ENCODE peak calls at places on chromosomes 4 and X, in four cellular contexts. One of them, this sample, is unnamed.

GRCh38 chrX:84487365-84488353 is 14.6 kb downstream of the HDX start:
- DNase-seq in HepG2: no peak
- DNase-seq in K562: no peak
- DNase-seq in WTC11: no peak
- DNase-seq in this sample: peak; percentile 19

GRCh38 chrX:18885317-18886004 is 98.5 kb downstream of the PHKA2 start:
- DNase-seq in HepG2: no peak
- DNase-seq in K562: no peak
- DNase-seq in WTC11: no peak
- DNase-seq in this sample: peak; percentile 8

GRCh38 chr4:63049726-63050125 is 1359.5 kb downstream of the TECRL start:
- DNase-seq in HepG2: no peak
- DNase-seq in K562: no peak
- DNase-seq in WTC11: no peak
- DNase-seq in this sample: no peak

GRCh38 chr4:182085051-182085480 is 158.1 kb upstream of the TENM3 start:
- DNase-seq in HepG2: no peak
- DNase-seq in K562: no peak
- DNase-seq in WTC11: no peak
- DNase-seq in this sample: no peak

GRCh38 chr4:40199179-40199670 is 2.4 kb downstream of the RHOH start:
- DNase-seq in WTC11: no peak
- DNase-seq in HepG2: no peak
- DNase-seq in K562: no peak
- DNase-seq in this sample: no peak

GRCh38 chr4:5033266-5033945 is 14.1 kb upstream of the CYTL1 start:
- DNase-seq in HepG2: no peak
- DNase-seq in K562: no peak
- DNase-seq in WTC11: no peak
- DNase-seq in this sample: no peak

GRCh38 chrX:30308263-30309138 is 689 bp downstream of the NR0B1 start:
- DNase-seq in WTC11: peak; percentile 42
- DNase-seq in HepG2: no peak
- DNase-seq in K562: no peak
- DNase-seq in this sample: no peak

GRCh38 chrX:153763298-153763932 is 634 bp upstream of the PLXNB3 start:
- DNase-seq in WTC11: no peak
- DNase-seq in HepG2: peak; percentile 45
- DNase-seq in K562: no peak
- DNase-seq in this sample: no peak

GRCh38 chrX:1535241-1536041 is 1.5 kb downstream of the P2RY8 start:
- DNase-seq in HepG2: no peak
- DNase-seq in WTC11: no peak
- DNase-seq in K562: no peak
- DNase-seq in this sample: peak; percentile 62

GRCh38 chrX:56733459-56734046 is 4.5 kb downstream of the NBDY start:
- DNase-seq in WTC11: peak; percentile 39
- DNase-seq in K562: peak; percentile 15
- DNase-seq in HepG2: peak; percentile 17
- DNase-seq in this sample: no peak

GRCh38 chr4:163866728-163867313 is 372.3 kb downstream of the TMA16 start:
- DNase-seq in K562: no peak
- DNase-seq in WTC11: no peak
- DNase-seq in HepG2: no peak
- DNase-seq in this sample: no peak

GRCh38 chr4:160848901-160849735 is 1314.7 kb downstream of the FSTL5 start:
- DNase-seq in HepG2: no peak
- DNase-seq in K562: no peak
- DNase-seq in WTC11: no peak
- DNase-seq in this sample: no peak

GRCh38 chr4:41590591-41590990 is 52.6 kb downstream of the LIMCH1 start:
- DNase-seq in HepG2: no peak
- DNase-seq in K562: no peak
- DNase-seq in WTC11: no peak
- DNase-seq in this sample: no peak
- TF ChIP-seq CBFB in HepG2: no peak
- TF ChIP-seq CBFB in K562: no peak
- TF ChIP-seq CBFB in WTC11: no peak
- TF ChIP-seq CBFB in this sample: no peak

GRCh38 chrX:71282514-71283408 is 674 bp upstream of the NONO start:
- DNase-seq in HepG2: peak; percentile 29
- DNase-seq in K562: no peak
- DNase-seq in WTC11: no peak
- DNase-seq in this sample: no peak
- TF ChIP-seq TCF7 in HepG2: no peak
- TF ChIP-seq TCF7 in K562: no peak
- TF ChIP-seq TCF7 in WTC11: no peak
- TF ChIP-seq TCF7 in this sample: no peak

DNA sequence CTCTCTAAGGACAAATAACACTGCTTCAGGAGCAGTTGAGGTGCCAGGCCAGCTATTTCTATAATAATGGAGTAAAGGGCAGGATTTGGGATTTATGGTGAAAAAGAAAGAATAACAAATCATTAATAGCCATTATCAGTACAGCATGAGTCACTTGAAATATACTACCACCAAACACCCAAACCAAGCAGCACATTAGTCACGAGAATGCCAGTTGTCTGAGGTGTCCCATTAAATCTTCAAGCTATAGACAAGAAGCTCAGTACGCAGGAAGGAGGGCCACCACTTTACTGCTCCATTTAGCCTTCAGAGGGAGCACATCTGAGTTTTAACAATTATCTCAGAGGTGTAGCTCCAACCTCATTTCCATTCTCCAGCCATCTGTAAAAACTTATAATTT is 106.9 kb upstream of the MAGEA10 start:
- DNase-seq in HepG2: no peak
- DNase-seq in K562: no peak
- DNase-seq in WTC11: no peak
- DNase-seq in this sample: no peak
- TF ChIP-seq CBFB in HepG2: no peak
- TF ChIP-seq CBFB in K562: no peak
- TF ChIP-seq CBFB in WTC11: no peak
- TF ChIP-seq CBFB in this sample: no peak

GRCh38 chr4:16897351-16897750 is 1.1 kb downstream of the LDB2 start:
- DNase-seq in K562: no peak
- DNase-seq in WTC11: no peak
- DNase-seq in HepG2: no peak
- DNase-seq in this sample: no peak

GRCh38 chr4:16894406-16894805 is 4.0 kb downstream of the LDB2 start:
- DNase-seq in WTC11: no peak
- DNase-seq in K562: no peak
- DNase-seq in HepG2: no peak
- DNase-seq in this sample: no peak

GRCh38 chr4:16897991-16898827 is at the start of gene LDB2:
- DNase-seq in WTC11: peak; percentile 74
- DNase-seq in K562: no peak
- DNase-seq in HepG2: no peak
- DNase-seq in this sample: no peak

GRCh38 chr4:16900325-16900724 is 1.9 kb upstream of the LDB2 start:
- DNase-seq in WTC11: no peak
- DNase-seq in K562: no peak
- DNase-seq in HepG2: no peak
- DNase-seq in this sample: no peak

DNA sequence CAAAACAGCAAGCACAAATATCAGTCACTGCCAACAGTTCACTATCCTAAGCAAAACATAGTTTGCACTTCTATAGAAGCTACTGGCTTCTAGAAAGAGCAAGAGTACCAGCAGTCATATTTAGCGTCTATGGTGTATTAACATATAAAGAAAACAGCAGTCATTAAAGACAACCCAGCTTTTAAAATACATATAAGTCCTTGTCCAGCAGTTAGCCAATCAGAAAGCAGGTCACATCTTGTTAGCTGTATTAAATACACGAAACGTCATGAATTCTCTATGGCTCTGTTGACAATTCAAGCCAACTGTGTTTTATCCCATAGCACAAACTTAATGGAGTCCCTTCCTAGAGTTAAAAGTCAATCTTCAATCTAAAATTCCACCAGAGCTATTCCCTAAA is 1.6 kb downstream of the LDB2 start:
- DNase-seq in HepG2: no peak
- DNase-seq in K562: no peak
- DNase-seq in WTC11: no peak
- DNase-seq in this sample: no peak
- TF ChIP-seq TCF7 in HepG2: no peak
- TF ChIP-seq TCF7 in K562: no peak
- TF ChIP-seq TCF7 in WTC11: no peak
- TF ChIP-seq TCF7 in this sample: no peak

GRCh38 chr4:117640836-117641235 is 393.4 kb upstream of the NDST3 start:
- DNase-seq in WTC11: no peak
- DNase-seq in K562: no peak
- DNase-seq in HepG2: no peak
- DNase-seq in this sample: no peak

GRCh38 chr4:117637347-117637746 is 396.9 kb upstream of the NDST3 start:
- DNase-seq in K562: no peak
- DNase-seq in WTC11: no peak
- DNase-seq in HepG2: no peak
- DNase-seq in this sample: no peak

DNA sequence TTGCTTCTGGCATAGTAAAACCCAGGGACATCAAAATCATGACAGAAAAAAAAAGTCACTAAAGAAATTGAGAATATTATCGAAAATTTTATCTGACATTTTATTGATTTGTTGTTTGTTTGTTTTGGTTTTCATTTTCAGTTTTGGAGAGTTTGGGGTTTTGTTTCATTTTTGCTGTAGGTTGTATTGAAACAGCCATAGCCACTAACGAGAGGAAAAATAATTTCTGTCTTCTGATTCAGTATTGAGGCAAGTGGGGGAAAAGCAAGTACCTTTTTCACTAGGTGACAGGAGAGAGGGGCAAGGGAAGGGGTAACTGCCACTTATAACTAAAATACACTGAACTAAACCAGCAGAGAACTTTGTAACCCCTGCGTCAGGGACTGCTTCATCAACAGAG is 392.8 kb upstream of the NDST3 start:
- DNase-seq in K562: no peak
- DNase-seq in WTC11: no peak
- DNase-seq in HepG2: no peak
- DNase-seq in this sample: no peak
- TF ChIP-seq CBFB in K562: no peak
- TF ChIP-seq CBFB in WTC11: no peak
- TF ChIP-seq CBFB in HepG2: no peak
- TF ChIP-seq CBFB in this sample: no peak

GRCh38 chrX:39650883-39651282 is 446.9 kb downstream of the BCOR start:
- DNase-seq in WTC11: no peak
- DNase-seq in HepG2: no peak
- DNase-seq in K562: no peak
- DNase-seq in this sample: no peak
- TF ChIP-seq TCF7 in WTC11: no peak
- TF ChIP-seq TCF7 in HepG2: no peak
- TF ChIP-seq TCF7 in K562: no peak
- TF ChIP-seq TCF7 in this sample: no peak

DNA sequence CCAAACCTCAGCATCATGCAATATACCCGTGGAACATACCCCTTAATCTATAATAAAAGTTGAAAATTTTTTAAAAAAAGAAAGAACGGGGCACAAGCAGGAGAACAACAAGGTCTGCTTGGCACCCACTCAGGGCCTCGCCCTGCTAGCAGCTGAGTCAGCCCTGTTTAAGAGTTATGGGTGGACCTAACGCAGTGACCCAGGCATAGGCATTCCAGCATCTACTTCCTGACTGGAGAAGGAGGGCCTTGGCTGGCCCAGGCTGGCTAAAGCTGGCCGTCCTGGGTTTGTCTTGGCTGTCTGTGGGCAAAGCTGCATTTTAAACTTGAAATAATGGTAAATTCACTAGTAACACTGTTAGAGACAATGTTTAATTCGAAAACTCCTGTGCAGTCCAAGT is 236.7 kb upstream of the PGRMC2 start:
- DNase-seq in WTC11: no peak
- DNase-seq in HepG2: no peak
- DNase-seq in K562: no peak
- DNase-seq in this sample: no peak
- TF ChIP-seq CBFB in WTC11: no peak
- TF ChIP-seq CBFB in HepG2: no peak
- TF ChIP-seq CBFB in K562: no peak
- TF ChIP-seq CBFB in this sample: no peak

GRCh38 chr4:54090404-54090803 is 9.6 kb upstream of the GSX2 start:
- DNase-seq in K562: no peak
- DNase-seq in WTC11: no peak
- DNase-seq in HepG2: no peak
- DNase-seq in this sample: no peak

GRCh38 chr4:54089875-54090274 is 10.1 kb upstream of the GSX2 start:
- DNase-seq in K562: no peak
- DNase-seq in WTC11: no peak
- DNase-seq in HepG2: no peak
- DNase-seq in this sample: no peak

GRCh38 chr4:54082168-54082567 is 17.8 kb upstream of the CHIC2 start:
- DNase-seq in K562: no peak
- DNase-seq in WTC11: no peak
- DNase-seq in HepG2: peak; percentile 95
- DNase-seq in this sample: no peak

GRCh38 chr4:54090804-54091623 is 8.9 kb upstream of the GSX2 start:
- DNase-seq in K562: peak; percentile 30
- DNase-seq in HepG2: peak; percentile 38
- DNase-seq in WTC11: no peak
- DNase-seq in this sample: no peak

DNA sequence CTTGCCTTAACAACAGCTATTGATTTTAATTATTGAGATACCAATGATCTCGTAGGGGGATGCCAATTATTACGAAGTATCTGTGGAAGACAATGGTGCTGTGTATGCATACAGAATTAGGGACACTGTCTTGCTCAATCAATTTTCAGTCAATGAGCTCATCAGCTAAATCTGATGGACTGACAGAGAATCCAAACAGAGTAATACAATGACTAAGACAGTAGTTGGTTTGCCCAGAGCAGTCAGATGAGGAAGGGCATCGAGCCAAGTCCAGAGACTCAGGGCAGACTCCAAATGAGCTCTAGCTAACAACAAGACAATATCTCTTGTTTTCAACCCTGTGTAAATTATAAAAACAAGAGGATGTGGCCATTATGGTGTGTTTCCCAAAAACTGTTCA is 14.7 kb upstream of the GSX2 start:
- DNase-seq in K562: no peak
- DNase-seq in WTC11: no peak
- DNase-seq in HepG2: peak; percentile 91
- DNase-seq in this sample: no peak
- TF ChIP-seq TCF7 in K562: no peak
- TF ChIP-seq TCF7 in WTC11: no peak
- TF ChIP-seq TCF7 in HepG2: no peak
- TF ChIP-seq TCF7 in this sample: no peak

This sample was measured in GM12878.